ENCODE peak calls at places on chromosomes 2 and 18, in four cellular contexts. Q, A, E and I are unnamed samples.

GRCh38 chr18:24633121-24633520 is 172.7 kb downstream of the HRH4 start:
- DNase-seq in Q (no peak), A (no peak), E (peak; percentile 70), I (no peak)

GRCh38 chr2:219718066-219718465 is 90.6 kb downstream of the SLC4A3 start:
- DNase-seq in Q (no peak), E (no peak), A (no peak), I (no peak)

GRCh38 chr2:236621786-236622185 is 52.2 kb downstream of the ACKR3 start:
- DNase-seq in E (no peak), A (no peak), Q (no peak), I (no peak)

GRCh38 chr2:239397856-239398470 is 2.9 kb downstream of the HDAC4 start:
- DNase-seq in A (no peak), Q (no peak), E (no peak), I (no peak)

GRCh38 chr2:205627085-205627484 is 55.2 kb upstream of the NRP2 start:
- DNase-seq in E (peak; percentile 15), Q (no peak), A (no peak), I (no peak)

GRCh38 chr2:218569038-218569431 is 396 bp downstream of the CNOT9 start:
- DNase-seq in E (peak; percentile 72), Q (peak; percentile 43), A (peak; percentile 62), I (no peak)

GRCh38 chr2:15881120-15881433 is 59.3 kb upstream of the MYCN start:
- DNase-seq in E (no peak), Q (no peak), A (no peak), I (no peak)

GRCh38 chr2:165927353-165927752 is 26.2 kb downstream of the TTC21B start:
- DNase-seq in A (no peak), Q (no peak), E (no peak), I (no peak)

GRCh38 chr18:25734336-25734735 is 356.1 kb downstream of the SS18 start:
- DNase-seq in E (no peak), A (no peak), Q (no peak), I (no peak)

GRCh38 chr18:58977801-58978200 is 113.1 kb downstream of the ZNF532 start:
- DNase-seq in A (peak; percentile 46), Q (no peak), E (no peak), I (no peak)

GRCh38 chr2:239369631-239370161 is 31.1 kb downstream of the HDAC4 start:
- DNase-seq in E (no peak), A (no peak), Q (no peak), I (peak; percentile 65)

GRCh38 chr2:235489897-235490296 is 3.9 kb upstream of the AGAP1 start:
- DNase-seq in A (no peak), Q (no peak), E (no peak), I (no peak)

GRCh38 chr2:192150166-192150565 is 44.6 kb downstream of the TMEFF2 start:
- DNase-seq in Q (no peak), E (no peak), A (no peak), I (no peak)

GRCh38 chr2:232901711-232902578 is 31.9 kb downstream of the SNORC start:
- DNase-seq in E (peak; percentile 89), Q (no peak), A (peak; percentile 87), I (no peak)

GRCh38 chr18:6543330-6543908 is 128.7 kb upstream of the L3MBTL4 start:
- DNase-seq in E (peak; percentile 56), A (peak; percentile 65), Q (no peak), I (no peak)

GRCh38 chr2:214244847-214245246 is 166.0 kb upstream of the VWC2L start:
- DNase-seq in E (no peak), Q (no peak), A (peak; percentile 1), I (no peak)

GRCh38 chr2:1542971-1543370 is 129.7 kb downstream of the TPO start:
- DNase-seq in A (no peak), Q (no peak), E (no peak), I (no peak)

GRCh38 chr18:59308201-59309014 is 10.0 kb downstream of the CPLX4 start:
- DNase-seq in Q (peak; percentile 79), A (peak; percentile 71), E (peak; percentile 55), I (peak; percentile 66)

GRCh38 chr2:241659150-241659739 is 21.8 kb downstream of the ATG4B start:
- DNase-seq in A (peak; percentile 87), E (peak; percentile 79), Q (peak; percentile 30), I (no peak)

GRCh38 chr18:77702686-77703085 is 453.0 kb downstream of the GALR1 start:
- DNase-seq in E (peak; percentile 33), A (peak; percentile 8), Q (no peak), I (no peak)

GRCh38 chr2:207802650-207803049 is 32.9 kb upstream of the FZD5 start:
- DNase-seq in A (no peak), Q (no peak), E (no peak), I (no peak)

GRCh38 chr2:181104512-181105121 is 124.2 kb downstream of the UBE2E3 start:
- DNase-seq in A (peak; percentile 80), Q (no peak), E (peak; percentile 79), I (no peak)

DNA sequence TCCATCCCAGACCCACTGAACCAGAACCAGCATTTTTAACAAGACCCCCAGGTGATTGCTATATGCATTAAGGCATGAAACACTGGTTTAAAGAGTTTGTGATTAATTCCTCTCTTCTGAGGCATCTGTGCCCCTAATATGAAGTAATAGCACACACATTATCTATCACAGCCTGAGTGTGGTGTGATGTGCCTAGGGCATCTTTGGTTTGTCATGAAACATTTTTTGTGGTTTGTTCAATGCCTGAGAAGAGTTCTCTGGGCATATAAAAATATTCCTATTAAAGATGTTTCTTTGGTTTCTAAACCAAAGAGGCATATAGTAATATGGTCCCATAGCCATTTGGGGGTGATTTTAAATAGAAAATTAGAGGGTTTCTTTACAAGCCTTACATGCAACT is 221.7 kb upstream of the SPOPL start:
- DNase-seq in E (no peak), A (no peak), Q (no peak), I (no peak)
- TF ChIP-seq CTCF in E (no peak), A (no peak), Q (no peak), I (no peak)

DNA sequence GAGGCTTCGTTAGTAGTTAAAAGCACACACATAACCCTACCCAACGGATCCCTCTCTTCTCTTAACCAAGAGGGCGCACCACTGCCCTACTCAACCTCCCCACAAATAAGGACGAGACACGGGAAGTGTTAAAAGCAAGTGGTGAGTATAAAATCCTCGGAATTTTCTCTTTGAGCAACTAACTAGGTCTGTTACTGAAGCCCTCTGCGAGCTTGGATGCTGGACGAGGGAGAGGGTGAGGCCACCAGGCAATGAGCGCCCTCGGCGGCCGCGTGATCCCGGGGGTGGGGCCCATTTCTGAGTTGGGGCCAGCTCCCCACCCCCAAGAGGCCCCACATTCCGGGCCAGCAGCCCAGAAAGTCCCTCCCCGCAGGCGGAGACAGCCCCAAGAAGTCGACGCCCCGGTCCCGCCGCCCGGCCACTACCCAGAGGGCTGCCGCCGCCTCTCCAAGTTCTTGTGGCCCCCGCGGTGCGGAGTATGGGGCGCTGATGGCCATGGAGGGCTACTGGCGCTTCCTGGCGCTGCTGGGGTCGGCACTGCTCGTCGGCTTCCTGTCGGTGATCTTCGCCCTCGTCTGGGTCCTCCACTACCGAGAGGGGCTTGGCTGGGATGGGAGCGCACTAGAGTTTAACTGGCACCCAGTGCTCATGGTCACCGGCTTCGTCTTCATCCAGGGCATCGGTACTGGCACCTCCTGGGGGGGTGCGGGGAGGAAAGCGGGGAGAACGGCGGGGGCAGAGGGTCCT is at the start of gene CYBRD1:
- DNase-seq in A (peak; percentile 96), Q (peak; percentile 15), E (peak; percentile 82), I (peak; percentile 14)
- TF ChIP-seq CTCF in A (peak; percentile 3), Q (no peak), E (peak; percentile 13), I (no peak)

GRCh38 chr2:144449028-144449406 is 70.9 kb downstream of the ZEB2 start:
- DNase-seq in Q (no peak), A (no peak), E (no peak), I (no peak)
- TF ChIP-seq CTCF in Q (peak; percentile 43), A (peak; percentile 35), E (peak; percentile 4), I (no peak)

GRCh38 chr2:54454922-54455583 is 1.1 kb upstream of the SPTBN1 start:
- DNase-seq in E (no peak), Q (peak; percentile 15), A (no peak), I (no peak)

GRCh38 chr2:54457326-54458023 is 1.3 kb downstream of the SPTBN1 start:
- DNase-seq in Q (peak; percentile 14), A (no peak), E (peak; percentile 15), I (peak; percentile 35)

GRCh38 chr2:54456526-54457325 is 599 bp downstream of the SPTBN1 start:
- DNase-seq in A (peak; percentile 54), Q (peak; percentile 11), E (peak; percentile 21), I (peak; percentile 37)

GRCh38 chr2:54454548-54454921 is 1.6 kb upstream of the SPTBN1 start:
- DNase-seq in A (no peak), E (no peak), Q (no peak), I (no peak)

GRCh38 chr2:54455584-54456525 is at the start of gene SPTBN1:
- DNase-seq in Q (peak; percentile 81), A (peak; percentile 97), E (peak; percentile 82), I (peak; percentile 31)
- TF ChIP-seq CTCF in Q (no peak), A (peak; percentile 2), E (no peak), I (no peak)

DNA sequence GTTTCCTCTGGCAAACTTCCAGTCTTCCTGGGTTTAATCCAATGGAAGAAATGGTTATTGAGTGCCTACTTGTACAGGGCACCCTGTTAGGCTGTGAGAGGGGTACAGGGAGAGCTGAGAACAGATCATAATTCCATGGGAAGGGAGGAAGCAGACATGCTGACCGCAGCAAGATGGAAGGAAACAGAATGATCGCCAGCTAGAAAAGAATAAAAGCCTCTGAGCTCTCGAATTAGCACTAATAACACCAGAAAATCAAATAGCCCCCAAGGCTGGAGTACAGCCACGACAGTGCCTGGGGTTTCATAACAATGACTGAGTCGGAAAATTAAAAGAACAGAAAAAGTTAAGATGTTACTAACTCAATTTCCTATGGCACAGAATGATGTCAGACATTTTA is 20.7 kb upstream of the CEP68 start:
- DNase-seq in Q (no peak), E (no peak), A (no peak), I (no peak)
- TF ChIP-seq CTCF in Q (no peak), E (no peak), A (no peak), I (no peak)

GRCh38 chr2:189624648-189625355 is 36.5 kb upstream of the ASNSD1 start:
- DNase-seq in E (no peak), A (no peak), Q (no peak), I (no peak)

GRCh38 chr2:189628817-189629552 is 32.3 kb upstream of the ASNSD1 start:
- DNase-seq in E (peak; percentile 10), Q (no peak), A (peak; percentile 49), I (no peak)

GRCh38 chr2:189623049-189623448 is 38.2 kb upstream of the ASNSD1 start:
- DNase-seq in E (no peak), A (no peak), Q (no peak), I (no peak)

GRCh38 chr2:189627789-189628188 is 33.5 kb upstream of the ASNSD1 start:
- DNase-seq in A (no peak), E (no peak), Q (no peak), I (no peak)

GRCh38 chr2:189625636-189626035 is 35.6 kb upstream of the ASNSD1 start:
- DNase-seq in Q (no peak), E (no peak), A (no peak), I (no peak)
- TF ChIP-seq CTCF in Q (no peak), E (no peak), A (no peak), I (no peak)

DNA sequence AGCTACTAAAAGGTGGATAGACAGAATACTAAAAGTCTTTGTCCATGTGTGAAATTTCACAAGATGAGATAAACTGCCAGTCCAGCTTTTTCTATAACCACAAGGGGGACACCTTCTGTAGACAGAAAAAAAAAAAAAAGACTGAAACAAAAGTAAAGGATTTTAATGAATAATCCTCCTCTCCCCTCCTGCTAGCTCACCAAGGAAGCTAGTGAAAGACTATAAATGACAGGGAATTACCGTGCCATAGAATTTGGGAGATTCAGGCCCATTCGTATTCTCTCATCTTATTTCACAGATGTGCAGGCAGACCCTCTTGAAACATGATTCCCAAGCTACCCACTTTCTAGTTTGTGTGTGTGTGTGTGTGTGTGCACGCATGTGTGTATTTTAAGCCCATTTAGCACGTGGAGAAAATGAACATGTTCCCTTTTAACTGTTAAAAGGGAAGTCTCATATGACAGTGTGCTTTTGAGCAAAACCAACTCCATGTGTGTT is 36.3 kb upstream of the SLC8A1 start:
- DNase-seq in E (peak; percentile 58), Q (no peak), A (peak; percentile 75), I (no peak)
- TF ChIP-seq CTCF in E (peak; percentile 56), Q (peak; percentile 67), A (peak; percentile 54), I (no peak)